ENCODE peak calls at places on chromosome 15, in eight cellular contexts. S is right lobe of liver, X is heart left ventricle, C is PC-9, J is pancreas, Y is HCT116, M is fibroblast of lung, G is SK-N-SH. I is an unnamed sample.

GRCh38 chr15:63238181-63238580 is 39.2 kb upstream of the APH1B start:
- DNase-seq in M (no peak), Y (no peak), X (no peak), J (no peak), S (no peak), C (no peak), G (no peak), I (no peak)

GRCh38 chr15:60546764-60547163 is 67.8 kb upstream of the ICE2 start:
- DNase-seq in Y (no peak), S (no peak), J (no peak), M (no peak), X (no peak), G (no peak), C (no peak), I (no peak)

GRCh38 chr15:51888593-51889195 is 59.2 kb downstream of the TMOD3 start:
- DNase-seq in M (no peak), X (no peak), S (no peak), J (no peak), C (no peak), G (peak), Y (no peak), I (no peak)

GRCh38 chr15:47523669-47524068 is 193.6 kb upstream of the SEMA6D start:
- DNase-seq in G (no peak), C (no peak), X (no peak), Y (no peak), J (no peak), M (peak), S (no peak), I (no peak)

GRCh38 chr15:33565099-33565498 is 254.3 kb downstream of the RYR3 start:
- DNase-seq in X (no peak), M (peak), G (no peak), Y (no peak), C (peak), J (no peak), S (no peak), I (no peak)

GRCh38 chr15:78195735-78196201 is 38.6 kb downstream of the ACSBG1 start:
- DNase-seq in G (peak), C (peak), Y (no peak), S (no peak), J (peak), X (no peak), M (no peak), I (no peak)

GRCh38 chr15:75590239-75590638 is 11.1 kb upstream of the PTPN9 start:
- DNase-seq in G (no peak), J (no peak), M (no peak), X (no peak), Y (no peak), S (no peak), C (no peak), I (no peak)

GRCh38 chr15:38252481-38253311 is at the start of gene SPRED1:
- DNase-seq in X (peak), M (peak), J (peak), C (peak), Y (no peak), S (peak), G (peak), I (no peak)

GRCh38 chr15:49215768-49216739 is 46.0 kb downstream of the GALK2 start:
- DNase-seq in M (peak), C (peak), G (no peak), X (peak), J (peak), Y (peak), S (no peak), I (peak)

GRCh38 chr15:98428253-98428989 is 219.9 kb upstream of the IGF1R start:
- DNase-seq in X (peak), Y (peak), C (peak), G (peak), M (peak), J (peak), S (peak), I (no peak)

GRCh38 chr15:43930079-43930478 is 103.3 kb downstream of the WDR76 start:
- DNase-seq in J (no peak), M (peak), S (no peak), Y (no peak), C (peak), G (no peak), X (no peak), I (no peak)

DNA sequence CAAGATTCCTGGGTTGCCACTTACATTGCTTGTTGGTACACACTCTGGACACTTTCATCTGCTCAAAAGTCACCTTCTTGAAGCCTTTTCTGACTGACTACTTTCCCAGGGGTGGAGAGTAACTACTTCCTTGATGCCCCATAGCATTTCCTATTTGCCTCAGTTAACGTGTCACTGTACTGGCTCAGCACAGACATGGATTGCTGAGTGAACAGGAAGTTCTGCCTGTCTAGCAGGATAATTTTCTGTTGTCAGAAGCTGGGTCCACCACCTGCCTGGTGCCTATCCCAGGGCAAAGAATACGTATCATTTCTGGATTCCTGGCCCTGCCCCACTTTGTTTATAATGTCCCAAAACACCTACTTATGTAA is 15.3 kb upstream of the ABHD17C start:
- DNase-seq in S (no peak), Y (no peak), G (no peak), M (no peak), X (no peak), J (no peak), C (no peak), I (no peak)
- H3K27ac ChIP-seq in S (no peak), Y (no peak), G (no peak), M (no peak), X (no peak), J (no peak), C (peak), I (peak)

DNA sequence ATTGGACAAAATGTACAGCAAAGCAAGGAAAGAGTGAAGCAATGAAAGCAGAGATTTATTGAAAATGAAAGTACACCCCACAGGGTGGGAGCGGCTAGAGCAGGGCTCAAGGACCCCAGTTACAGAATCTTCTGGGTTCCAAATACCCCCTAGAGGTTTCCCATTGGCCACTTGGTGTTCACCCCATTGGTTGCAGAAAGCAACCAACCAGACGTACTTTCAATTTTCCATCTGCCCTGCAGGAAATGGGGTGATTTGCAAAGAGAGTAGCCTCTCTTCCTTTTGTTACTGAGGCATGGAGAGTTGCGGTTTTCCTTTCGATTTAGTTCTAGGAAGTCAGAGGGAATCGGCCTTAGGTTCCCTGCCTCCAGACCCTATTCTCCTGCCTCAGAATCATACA is 2.4 kb downstream of the PML start:
- DNase-seq in S (no peak), J (no peak), Y (no peak), X (no peak), M (no peak), C (peak), G (no peak), I (no peak)
- H3K27ac ChIP-seq in S (peak), J (no peak), Y (no peak), X (peak), M (peak), C (no peak), G (no peak), I (peak)

GRCh38 chr15:40105517-40106202 is 3.0 kb downstream of the BMF start:
- DNase-seq in X (no peak), C (no peak), M (no peak), S (no peak), Y (no peak), G (no peak), J (peak), I (no peak)
- H3K27ac ChIP-seq in X (peak), C (peak), M (no peak), S (peak), Y (no peak), G (peak), J (peak), I (no peak)

GRCh38 chr15:74138642-74139041 is 8.3 kb downstream of the ISLR2 start:
- DNase-seq in S (no peak), X (no peak), G (no peak), C (no peak), J (no peak), Y (no peak), M (no peak), I (no peak)

GRCh38 chr15:74136584-74137543 is 6.5 kb downstream of the ISLR2 start:
- DNase-seq in X (no peak), Y (no peak), J (no peak), G (no peak), S (no peak), C (no peak), M (peak), I (no peak)

GRCh38 chr15:74137544-74137920 is 7.1 kb downstream of the ISLR2 start:
- DNase-seq in M (no peak), G (no peak), Y (no peak), X (no peak), S (no peak), C (no peak), J (no peak), I (no peak)

GRCh38 chr15:74141591-74141990 is 11.2 kb downstream of the ISLR2 start:
- DNase-seq in M (peak), G (no peak), X (no peak), C (no peak), J (no peak), S (no peak), Y (no peak), I (no peak)

DNA sequence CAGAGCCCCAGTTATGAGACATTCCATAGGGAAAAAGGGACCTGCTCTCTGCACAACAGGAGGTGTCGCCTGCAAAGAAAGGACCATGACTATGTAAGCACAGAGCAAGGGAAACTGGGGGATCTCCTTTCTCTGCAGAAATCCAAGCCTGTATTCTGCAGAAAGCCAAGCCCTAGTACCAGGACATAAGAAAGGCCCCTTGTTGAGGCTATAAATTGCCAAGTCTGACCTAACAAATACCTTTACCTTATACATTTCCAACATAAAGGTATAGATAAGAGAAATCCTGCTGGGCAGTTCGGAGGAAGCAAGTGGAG is 10.0 kb downstream of the ISLR2 start:
- DNase-seq in J (no peak), G (no peak), X (no peak), C (no peak), S (no peak), Y (no peak), M (no peak), I (no peak)
- H3K27ac ChIP-seq in J (no peak), G (peak), X (no peak), C (no peak), S (no peak), Y (no peak), M (no peak), I (no peak)

GRCh38 chr15:90562669-90563068 is 32.9 kb downstream of the CRTC3 start:
- DNase-seq in X (no peak), C (no peak), G (no peak), S (no peak), M (no peak), J (no peak), Y (no peak), I (no peak)
- H3K27ac ChIP-seq in X (peak), C (no peak), G (peak), S (peak), M (no peak), J (no peak), Y (no peak), I (no peak)

DNA sequence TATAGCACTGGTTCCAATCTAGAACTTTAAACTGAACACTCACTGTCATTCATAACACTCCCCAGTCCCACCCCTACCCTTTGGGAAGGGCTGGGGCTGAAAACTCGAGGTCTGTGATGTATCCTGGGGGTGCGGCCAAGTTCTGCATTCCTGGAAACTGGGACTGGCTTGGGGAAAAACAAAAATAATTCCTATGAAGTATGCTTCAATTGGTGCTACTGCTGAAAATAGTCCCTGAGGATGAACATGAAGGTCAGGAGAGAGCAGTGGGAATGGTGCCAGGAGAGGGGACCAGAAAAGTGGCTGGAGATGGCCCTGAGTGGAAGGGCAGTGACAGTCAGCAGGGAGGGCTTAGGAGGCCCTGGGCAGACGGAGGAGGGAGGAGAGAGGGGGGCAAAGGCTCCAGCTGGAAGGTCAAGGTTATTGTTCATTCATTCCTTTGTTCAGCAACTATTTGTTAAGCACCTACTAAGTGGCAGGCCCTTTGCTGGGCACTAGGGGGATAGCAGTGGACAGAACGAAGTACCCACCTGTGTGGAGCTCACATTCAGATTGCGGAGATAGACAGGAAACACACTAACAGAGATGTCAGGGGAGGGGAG is 4.7 kb upstream of the ISLR start:
- DNase-seq in X (no peak), J (no peak), C (no peak), Y (no peak), G (peak), M (no peak), S (no peak), I (no peak)
- H3K27ac ChIP-seq in X (no peak), J (no peak), C (no peak), Y (no peak), G (no peak), M (no peak), S (no peak), I (no peak)